ENCODE peak calls at places on chromosomes 2 and 18, in seven cellular contexts. Z is A673, L is endothelial cell of umbilical vein, E is H1, U is fibroblast of lung, H is MM.1S, T is DND-41. F is an unnamed sample.

GRCh38 chr18:73646772-73647171 is 500.9 kb downstream of the FBXO15 start:
- DNase-seq in Z (no peak), L (no peak), E (no peak), U (peak; percentile 92), H (no peak), T (no peak), F (no peak)

GRCh38 chr18:23827681-23828080 is 138.4 kb downstream of the LAMA3 start:
- DNase-seq in Z (no peak), L (no peak), E (no peak), U (no peak), H (no peak), T (no peak), F (no peak)

GRCh38 chr2:230794472-230794871 is 70.3 kb upstream of the ITM2C start:
- DNase-seq in Z (no peak), L (no peak), E (no peak), U (peak; percentile 52), H (no peak), T (no peak), F (peak; percentile 42)

GRCh38 chr18:59779979-59780378 is 82.8 kb upstream of the CCBE1 start:
- DNase-seq in Z (no peak), L (peak; percentile 2), E (no peak), U (peak; percentile 93), H (no peak), T (no peak), F (no peak)

GRCh38 chr2:12455626-12456025 is 261.1 kb upstream of the TRIB2 start:
- DNase-seq in Z (no peak), L (no peak), E (no peak), U (no peak), H (no peak), T (no peak), F (no peak)

GRCh38 chr2:100621371-100621910 is 58.6 kb downstream of the PDCL3 start:
- DNase-seq in Z (no peak), L (no peak), E (no peak), U (no peak), H (no peak), T (no peak), F (no peak)

GRCh38 chr18:11866329-11866728 is 15.1 kb downstream of the CHMP1B start:
- DNase-seq in Z (no peak), L (no peak), E (no peak), U (no peak), H (no peak), T (no peak), F (no peak)

GRCh38 chr2:176072951-176073904 is 10.5 kb downstream of the EVX2 start:
- DNase-seq in Z (peak; percentile 85), L (no peak), E (no peak), U (no peak), H (no peak), T (no peak), F (peak; percentile 49)

GRCh38 chr2:95320344-95320712 is 23.2 kb downstream of the KCNIP3 start:
- DNase-seq in Z (no peak), L (no peak), E (no peak), U (no peak), H (no peak), T (no peak), F (no peak)

GRCh38 chr2:1052671-1053270 is 102.1 kb downstream of the SNTG2 start:
- DNase-seq in Z (no peak), L (no peak), E (no peak), U (peak; percentile 45), H (no peak), T (no peak), F (no peak)

GRCh38 chr2:43273477-43273876 is 47.1 kb upstream of the ZFP36L2 start:
- DNase-seq in Z (no peak), L (no peak), E (no peak), U (peak; percentile 60), H (no peak), T (no peak), F (no peak)

GRCh38 chr2:54657664-54658083 is 65.8 kb upstream of the EML6 start:
- DNase-seq in Z (peak; percentile 39), L (peak; percentile 61), E (no peak), U (no peak), H (peak; percentile 46), T (peak; percentile 16), F (peak; percentile 79)
- TF ChIP-seq CTCF in Z (peak; percentile 66), L (peak; percentile 58), E (peak; percentile 50), U (peak; percentile 37), H (peak; percentile 56), T (peak; percentile 63), F (peak; percentile 67)

DNA sequence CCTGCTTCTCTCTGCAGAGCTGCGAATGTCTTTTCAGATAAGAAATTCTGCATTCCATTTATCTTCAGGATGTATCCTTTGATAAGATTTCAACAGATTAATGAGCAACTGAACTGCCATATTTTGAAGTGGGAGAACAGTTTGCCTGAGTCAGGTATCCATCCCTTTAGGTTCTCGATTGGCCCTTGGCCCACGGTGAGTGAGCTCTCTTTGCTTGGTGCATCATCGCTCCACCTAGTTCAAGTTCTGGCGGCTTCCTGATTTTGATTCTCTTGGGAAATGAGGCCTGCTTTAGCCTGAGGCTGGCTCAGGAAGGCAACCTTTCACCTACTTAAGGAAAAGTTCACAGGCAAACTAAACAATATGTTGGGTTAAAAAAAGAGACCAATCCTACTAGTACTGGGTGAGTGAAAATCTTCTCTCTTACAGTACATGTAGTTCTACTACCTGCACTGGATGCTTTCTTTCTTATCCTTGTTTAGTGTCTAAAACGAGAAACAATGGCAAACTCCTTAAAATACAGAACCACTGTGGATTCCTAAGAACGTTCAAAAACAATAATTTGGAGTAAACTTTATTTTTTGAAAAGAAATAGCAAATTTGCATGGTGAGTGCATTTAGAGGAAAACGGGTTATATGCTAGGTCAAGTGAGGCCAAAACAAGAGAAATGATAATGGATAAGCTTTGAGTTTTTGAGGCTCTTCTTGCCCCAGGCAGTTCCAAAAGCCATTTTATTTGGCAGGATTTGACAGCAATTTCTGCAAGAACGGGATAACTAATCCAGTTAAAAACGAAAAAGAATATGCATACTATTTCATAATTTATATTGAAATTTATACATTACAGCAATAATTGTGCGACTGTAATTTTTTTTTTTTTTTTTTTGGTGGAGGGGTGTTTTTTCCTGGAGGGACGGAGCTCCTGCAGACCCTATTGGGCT is 780 bp upstream of the ACSL3 start:
- DNase-seq in Z (peak; percentile 39), L (peak; percentile 80), E (no peak), U (peak; percentile 53), H (no peak), T (no peak), F (peak; percentile 56)
- TF ChIP-seq EZH2 in Z (no peak), L (no peak), E (no peak), U (no peak), H (no peak), T (no peak), F (no peak)

GRCh38 chr2:74513605-74514367 is 464 bp upstream of the TLX2 start:
- DNase-seq in Z (peak; percentile 24), L (peak; percentile 9), E (no peak), U (no peak), H (no peak), T (peak; percentile 68), F (peak; percentile 65)
- TF ChIP-seq CTCF in Z (no peak), L (no peak), E (no peak), U (no peak), H (no peak), T (no peak), F (no peak)

GRCh38 chr2:86335865-86336321 is 1.5 kb downstream of the REEP1 start:
- DNase-seq in Z (no peak), L (no peak), E (no peak), U (no peak), H (no peak), T (no peak), F (peak; percentile 26)

GRCh38 chr2:86336350-86337234 is 834 bp downstream of the REEP1 start:
- DNase-seq in Z (no peak), L (no peak), E (no peak), U (no peak), H (no peak), T (no peak), F (peak; percentile 54)

GRCh38 chr2:86338778-86339295 is 1.4 kb upstream of the REEP1 start:
- DNase-seq in Z (no peak), L (no peak), E (no peak), U (no peak), H (no peak), T (no peak), F (no peak)

GRCh38 chr2:86341470-86341869 is 4.0 kb upstream of the REEP1 start:
- DNase-seq in Z (no peak), L (no peak), E (no peak), U (no peak), H (no peak), T (no peak), F (no peak)

GRCh38 chr2:86337235-86338099 is at the start of gene REEP1:
- DNase-seq in Z (peak; percentile 34), L (no peak), E (no peak), U (peak; percentile 13), H (peak; percentile 62), T (no peak), F (peak; percentile 67)
- TF ChIP-seq EZH2 in Z (no peak), L (peak; percentile 68), E (no peak), U (peak; percentile 64), H (no peak), T (no peak), F (no peak)

DNA sequence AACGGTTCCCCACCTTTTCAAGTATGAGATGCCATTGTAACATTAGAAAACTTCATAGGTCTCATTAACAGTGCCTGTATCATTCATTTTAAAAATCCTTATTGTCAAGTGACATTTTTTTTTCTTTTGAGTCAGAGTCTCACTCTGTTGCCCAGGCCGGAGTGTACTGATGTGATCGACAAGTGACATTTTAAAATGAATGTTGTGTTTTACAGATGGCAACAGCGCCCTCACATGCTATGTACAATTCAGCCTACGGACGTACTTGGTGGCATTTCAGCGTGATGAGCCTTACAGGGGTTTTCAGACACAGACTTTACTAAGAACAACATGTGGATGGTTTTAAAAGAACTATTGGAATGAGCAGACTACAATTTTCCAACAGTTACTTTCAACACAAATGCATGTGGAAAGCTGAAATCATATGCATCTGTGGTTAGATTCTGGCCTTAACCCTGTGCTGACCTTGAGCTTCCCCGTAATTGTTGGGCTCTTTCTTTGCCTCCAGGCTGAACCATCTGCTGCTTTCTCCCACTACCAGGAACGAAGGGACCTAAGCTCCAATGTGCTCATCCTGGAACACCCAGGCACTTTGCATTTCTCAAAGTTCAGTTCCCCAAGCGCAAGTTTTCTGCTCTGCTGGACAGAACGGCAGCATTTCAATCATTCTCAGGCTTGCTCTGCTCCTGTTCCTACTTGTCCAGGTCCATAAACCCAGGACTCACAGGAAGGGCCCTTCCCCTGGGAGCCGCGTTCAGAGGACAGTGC is 119.9 kb upstream of the NDUFV2 start:
- DNase-seq in Z (peak; percentile 80), L (peak; percentile 58), E (no peak), U (peak; percentile 82), H (peak; percentile 83), T (peak; percentile 46), F (peak; percentile 71)
- TF ChIP-seq CTCF in Z (peak; percentile 73), L (peak; percentile 39), E (peak; percentile 63), U (peak; percentile 15), H (peak; percentile 77), T (peak; percentile 58), F (peak; percentile 65)

GRCh38 chr2:174334781-174335604 is at the start of gene SP9:
- DNase-seq in Z (peak; percentile 88), L (peak; percentile 50), E (no peak), U (peak; percentile 71), H (peak; percentile 36), T (no peak), F (peak; percentile 97)
- TF ChIP-seq EZH2 in Z (no peak), L (no peak), E (no peak), U (peak; percentile 88), H (no peak), T (no peak), F (peak; percentile 98)

GRCh38 chr2:105761931-105762515 is 17.3 kb downstream of the NCK2 start:
- DNase-seq in Z (no peak), L (no peak), E (peak; percentile 56), U (peak; percentile 58), H (no peak), T (no peak), F (peak; percentile 93)
- TF ChIP-seq CTCF in Z (no peak), L (no peak), E (no peak), U (no peak), H (no peak), T (no peak), F (no peak)

F was measured in GM23338.